ENCODE peak calls at places on chromosome 15, in seven cellular contexts. One of them, this sample, is unnamed.

GRCh38 chr15:84142888-84143337 is 92.7 kb upstream of the GOLGA6L4 start:
- DNase-seq in HT-29: peak; percentile 99
- DNase-seq in activated CD4-positive, alpha-beta T cell treated with anti-CD3 and anti-CD28 coated beads, Interleukin-2, amount 50 U/mL, for 1 hour: peak; percentile 68
- DNase-seq in sigmoid colon: peak; percentile 87
- DNase-seq in DND-41: peak; percentile 60
- DNase-seq in GM12865: peak; percentile 90
- DNase-seq in H4: peak; percentile 81
- DNase-seq in this sample: peak; percentile 57

GRCh38 chr15:86863226-86863915 is 783.7 kb downstream of the AGBL1 start:
- DNase-seq in HT-29: no peak
- DNase-seq in DND-41: no peak
- DNase-seq in GM12865: no peak
- DNase-seq in activated CD4-positive, alpha-beta T cell treated with anti-CD3 and anti-CD28 coated beads, Interleukin-2, amount 50 U/mL, for 1 hour: no peak
- DNase-seq in H4: peak; percentile 34
- DNase-seq in sigmoid colon: no peak
- DNase-seq in this sample: no peak

GRCh38 chr15:92714457-92715401 is 59.2 kb upstream of the FAM174B start:
- DNase-seq in DND-41: peak; percentile 67
- DNase-seq in HT-29: peak; percentile 82
- DNase-seq in GM12865: peak; percentile 67
- DNase-seq in sigmoid colon: peak; percentile 88
- DNase-seq in activated CD4-positive, alpha-beta T cell treated with anti-CD3 and anti-CD28 coated beads, Interleukin-2, amount 50 U/mL, for 1 hour: peak; percentile 72
- DNase-seq in H4: peak; percentile 43
- DNase-seq in this sample: peak; percentile 33

GRCh38 chr15:88243156-88243555 is 13.4 kb downstream of the NTRK3 start:
- DNase-seq in activated CD4-positive, alpha-beta T cell treated with anti-CD3 and anti-CD28 coated beads, Interleukin-2, amount 50 U/mL, for 1 hour: no peak
- DNase-seq in GM12865: no peak
- DNase-seq in HT-29: no peak
- DNase-seq in H4: no peak
- DNase-seq in DND-41: no peak
- DNase-seq in sigmoid colon: no peak
- DNase-seq in this sample: no peak

GRCh38 chr15:64105113-64105704 is 9.4 kb downstream of the SNX1 start:
- DNase-seq in DND-41: no peak
- DNase-seq in activated CD4-positive, alpha-beta T cell treated with anti-CD3 and anti-CD28 coated beads, Interleukin-2, amount 50 U/mL, for 1 hour: no peak
- DNase-seq in sigmoid colon: peak; percentile 70
- DNase-seq in H4: no peak
- DNase-seq in GM12865: no peak
- DNase-seq in HT-29: no peak
- DNase-seq in this sample: no peak

GRCh38 chr15:72077950-72078349 is 40.0 kb downstream of the MYO9A start:
- DNase-seq in GM12865: no peak
- DNase-seq in sigmoid colon: no peak
- DNase-seq in H4: no peak
- DNase-seq in DND-41: no peak
- DNase-seq in activated CD4-positive, alpha-beta T cell treated with anti-CD3 and anti-CD28 coated beads, Interleukin-2, amount 50 U/mL, for 1 hour: no peak
- DNase-seq in HT-29: no peak
- DNase-seq in this sample: no peak

GRCh38 chr15:86595741-86596140 is 516.1 kb downstream of the AGBL1 start:
- DNase-seq in DND-41: no peak
- DNase-seq in activated CD4-positive, alpha-beta T cell treated with anti-CD3 and anti-CD28 coated beads, Interleukin-2, amount 50 U/mL, for 1 hour: no peak
- DNase-seq in HT-29: no peak
- DNase-seq in sigmoid colon: no peak
- DNase-seq in H4: no peak
- DNase-seq in GM12865: no peak
- DNase-seq in this sample: no peak

GRCh38 chr15:90203473-90203872 is 2.3 kb downstream of the SEMA4B start:
- DNase-seq in H4: no peak
- DNase-seq in sigmoid colon: no peak
- DNase-seq in DND-41: no peak
- DNase-seq in activated CD4-positive, alpha-beta T cell treated with anti-CD3 and anti-CD28 coated beads, Interleukin-2, amount 50 U/mL, for 1 hour: no peak
- DNase-seq in GM12865: no peak
- DNase-seq in HT-29: no peak
- DNase-seq in this sample: no peak

GRCh38 chr15:69160976-69161877 is 792 bp downstream of the GLCE start:
- DNase-seq in GM12865: peak; percentile 17
- DNase-seq in activated CD4-positive, alpha-beta T cell treated with anti-CD3 and anti-CD28 coated beads, Interleukin-2, amount 50 U/mL, for 1 hour: peak; percentile 6
- DNase-seq in DND-41: peak; percentile 30
- DNase-seq in sigmoid colon: peak; percentile 69
- DNase-seq in H4: no peak
- DNase-seq in HT-29: peak; percentile 58
- DNase-seq in this sample: peak; percentile 60

GRCh38 chr15:80887148-80887547 is 102.5 kb downstream of the MESD start:
- DNase-seq in GM12865: no peak
- DNase-seq in sigmoid colon: no peak
- DNase-seq in HT-29: no peak
- DNase-seq in H4: no peak
- DNase-seq in activated CD4-positive, alpha-beta T cell treated with anti-CD3 and anti-CD28 coated beads, Interleukin-2, amount 50 U/mL, for 1 hour: no peak
- DNase-seq in DND-41: no peak
- DNase-seq in this sample: no peak

GRCh38 chr15:70521576-70522322 is 241.6 kb downstream of the UACA start:
- DNase-seq in DND-41: no peak
- DNase-seq in GM12865: no peak
- DNase-seq in H4: no peak
- DNase-seq in HT-29: no peak
- DNase-seq in sigmoid colon: peak; percentile 41
- DNase-seq in activated CD4-positive, alpha-beta T cell treated with anti-CD3 and anti-CD28 coated beads, Interleukin-2, amount 50 U/mL, for 1 hour: no peak
- DNase-seq in this sample: no peak

GRCh38 chr15:70014860-70015490 is 82.7 kb downstream of the TLE3 start:
- DNase-seq in DND-41: no peak
- DNase-seq in sigmoid colon: no peak
- DNase-seq in activated CD4-positive, alpha-beta T cell treated with anti-CD3 and anti-CD28 coated beads, Interleukin-2, amount 50 U/mL, for 1 hour: no peak
- DNase-seq in H4: no peak
- DNase-seq in GM12865: peak; percentile 98
- DNase-seq in HT-29: no peak
- DNase-seq in this sample: peak; percentile 57

GRCh38 chr15:75694241-75695182 is 18.1 kb downstream of the CSPG4 start:
- DNase-seq in sigmoid colon: peak; percentile 96
- DNase-seq in GM12865: no peak
- DNase-seq in DND-41: peak; percentile 12
- DNase-seq in H4: peak; percentile 86
- DNase-seq in activated CD4-positive, alpha-beta T cell treated with anti-CD3 and anti-CD28 coated beads, Interleukin-2, amount 50 U/mL, for 1 hour: no peak
- DNase-seq in HT-29: peak; percentile 47
- DNase-seq in this sample: peak; percentile 76

GRCh38 chr15:95937128-95937528 is 393.4 kb upstream of the NR2F2 start:
- DNase-seq in DND-41: no peak
- DNase-seq in activated CD4-positive, alpha-beta T cell treated with anti-CD3 and anti-CD28 coated beads, Interleukin-2, amount 50 U/mL, for 1 hour: no peak
- DNase-seq in HT-29: no peak
- DNase-seq in GM12865: no peak
- DNase-seq in H4: no peak
- DNase-seq in sigmoid colon: no peak
- DNase-seq in this sample: no peak

GRCh38 chr15:76996526-76997401 is 1.8 kb downstream of the PSTPIP1 start:
- DNase-seq in sigmoid colon: peak; percentile 65
- DNase-seq in DND-41: no peak
- DNase-seq in H4: no peak
- DNase-seq in HT-29: no peak
- DNase-seq in GM12865: no peak
- DNase-seq in activated CD4-positive, alpha-beta T cell treated with anti-CD3 and anti-CD28 coated beads, Interleukin-2, amount 50 U/mL, for 1 hour: peak; percentile 55
- DNase-seq in this sample: no peak

GRCh38 chr15:82183121-82184031 is 79.2 kb downstream of the EFL1 start:
- DNase-seq in GM12865: no peak
- DNase-seq in HT-29: no peak
- DNase-seq in sigmoid colon: no peak
- DNase-seq in activated CD4-positive, alpha-beta T cell treated with anti-CD3 and anti-CD28 coated beads, Interleukin-2, amount 50 U/mL, for 1 hour: no peak
- DNase-seq in DND-41: no peak
- DNase-seq in H4: no peak
- DNase-seq in this sample: no peak

GRCh38 chr15:38879909-38880471 is 315.4 kb upstream of the RASGRP1 start:
- DNase-seq in H4: no peak
- DNase-seq in sigmoid colon: peak; percentile 89
- DNase-seq in HT-29: no peak
- DNase-seq in GM12865: no peak
- DNase-seq in DND-41: no peak
- DNase-seq in activated CD4-positive, alpha-beta T cell treated with anti-CD3 and anti-CD28 coated beads, Interleukin-2, amount 50 U/mL, for 1 hour: no peak
- DNase-seq in this sample: no peak

GRCh38 chr15:71149645-71150557 is 34.6 kb downstream of the THSD4 start:
- DNase-seq in DND-41: no peak
- DNase-seq in activated CD4-positive, alpha-beta T cell treated with anti-CD3 and anti-CD28 coated beads, Interleukin-2, amount 50 U/mL, for 1 hour: no peak
- DNase-seq in GM12865: no peak
- DNase-seq in HT-29: no peak
- DNase-seq in sigmoid colon: no peak
- DNase-seq in H4: no peak
- DNase-seq in this sample: no peak

GRCh38 chr15:58420579-58421043 is 11.2 kb upstream of the LIPC start:
- DNase-seq in H4: no peak
- DNase-seq in DND-41: no peak
- DNase-seq in GM12865: peak; percentile 65
- DNase-seq in HT-29: no peak
- DNase-seq in sigmoid colon: no peak
- DNase-seq in activated CD4-positive, alpha-beta T cell treated with anti-CD3 and anti-CD28 coated beads, Interleukin-2, amount 50 U/mL, for 1 hour: no peak
- DNase-seq in this sample: no peak

GRCh38 chr15:78174398-78174797 is 25.2 kb downstream of the IDH3A start:
- DNase-seq in sigmoid colon: no peak
- DNase-seq in DND-41: peak; percentile 95
- DNase-seq in activated CD4-positive, alpha-beta T cell treated with anti-CD3 and anti-CD28 coated beads, Interleukin-2, amount 50 U/mL, for 1 hour: no peak
- DNase-seq in H4: no peak
- DNase-seq in GM12865: peak; percentile 50
- DNase-seq in HT-29: no peak
- DNase-seq in this sample: no peak

GRCh38 chr15:29566914-29567313 is 255.4 kb downstream of the TJP1 start:
- DNase-seq in GM12865: no peak
- DNase-seq in H4: no peak
- DNase-seq in sigmoid colon: no peak
- DNase-seq in HT-29: no peak
- DNase-seq in activated CD4-positive, alpha-beta T cell treated with anti-CD3 and anti-CD28 coated beads, Interleukin-2, amount 50 U/mL, for 1 hour: no peak
- DNase-seq in DND-41: no peak
- DNase-seq in this sample: no peak

GRCh38 chr15:76533060-76533955 is 196.7 kb downstream of the ISL2 start:
- DNase-seq in DND-41: no peak
- DNase-seq in GM12865: no peak
- DNase-seq in H4: no peak
- DNase-seq in HT-29: peak; percentile 66
- DNase-seq in sigmoid colon: no peak
- DNase-seq in activated CD4-positive, alpha-beta T cell treated with anti-CD3 and anti-CD28 coated beads, Interleukin-2, amount 50 U/mL, for 1 hour: no peak
- DNase-seq in this sample: no peak

GRCh38 chr15:55434989-55435825 is 26.9 kb downstream of the PIERCE2 start:
- DNase-seq in GM12865: peak; percentile 64
- DNase-seq in activated CD4-positive, alpha-beta T cell treated with anti-CD3 and anti-CD28 coated beads, Interleukin-2, amount 50 U/mL, for 1 hour: no peak
- DNase-seq in sigmoid colon: no peak
- DNase-seq in H4: peak; percentile 29
- DNase-seq in HT-29: peak; percentile 79
- DNase-seq in DND-41: no peak
- DNase-seq in this sample: no peak

GRCh38 chr15:86121568-86121967 is 41.9 kb downstream of the AGBL1 start:
- DNase-seq in H4: no peak
- DNase-seq in activated CD4-positive, alpha-beta T cell treated with anti-CD3 and anti-CD28 coated beads, Interleukin-2, amount 50 U/mL, for 1 hour: no peak
- DNase-seq in DND-41: no peak
- DNase-seq in GM12865: no peak
- DNase-seq in HT-29: no peak
- DNase-seq in sigmoid colon: no peak
- DNase-seq in this sample: no peak

GRCh38 chr15:58307313-58307961 is 124.4 kb upstream of the LIPC start:
- DNase-seq in sigmoid colon: no peak
- DNase-seq in GM12865: no peak
- DNase-seq in DND-41: no peak
- DNase-seq in H4: no peak
- DNase-seq in HT-29: no peak
- DNase-seq in activated CD4-positive, alpha-beta T cell treated with anti-CD3 and anti-CD28 coated beads, Interleukin-2, amount 50 U/mL, for 1 hour: no peak
- DNase-seq in this sample: no peak

GRCh38 chr15:50909044-50909342 is 510 bp downstream of the AP4E1 start:
- DNase-seq in sigmoid colon: no peak
- DNase-seq in DND-41: no peak
- DNase-seq in GM12865: no peak
- DNase-seq in activated CD4-positive, alpha-beta T cell treated with anti-CD3 and anti-CD28 coated beads, Interleukin-2, amount 50 U/mL, for 1 hour: no peak
- DNase-seq in HT-29: no peak
- DNase-seq in H4: peak; percentile 4
- DNase-seq in this sample: no peak

GRCh38 chr15:89496155-89497098 is at the start of gene RHCG:
- DNase-seq in H4: no peak
- DNase-seq in activated CD4-positive, alpha-beta T cell treated with anti-CD3 and anti-CD28 coated beads, Interleukin-2, amount 50 U/mL, for 1 hour: no peak
- DNase-seq in DND-41: no peak
- DNase-seq in GM12865: peak; percentile 61
- DNase-seq in sigmoid colon: no peak
- DNase-seq in HT-29: peak; percentile 40
- DNase-seq in this sample: peak; percentile 56

GRCh38 chr15:88810449-88810848 is 7.2 kb downstream of the ACAN start:
- DNase-seq in HT-29: no peak
- DNase-seq in DND-41: no peak
- DNase-seq in H4: no peak
- DNase-seq in sigmoid colon: no peak
- DNase-seq in activated CD4-positive, alpha-beta T cell treated with anti-CD3 and anti-CD28 coated beads, Interleukin-2, amount 50 U/mL, for 1 hour: no peak
- DNase-seq in GM12865: no peak
- DNase-seq in this sample: no peak

GRCh38 chr15:97984157-97984556 is 23.7 kb downstream of the ARRDC4 start:
- DNase-seq in DND-41: no peak
- DNase-seq in GM12865: no peak
- DNase-seq in activated CD4-positive, alpha-beta T cell treated with anti-CD3 and anti-CD28 coated beads, Interleukin-2, amount 50 U/mL, for 1 hour: no peak
- DNase-seq in HT-29: no peak
- DNase-seq in sigmoid colon: no peak
- DNase-seq in H4: no peak
- DNase-seq in this sample: no peak

GRCh38 chr15:20340931-20341661 is 200.5 kb downstream of the GOLGA6L6 start:
- DNase-seq in activated CD4-positive, alpha-beta T cell treated with anti-CD3 and anti-CD28 coated beads, Interleukin-2, amount 50 U/mL, for 1 hour: peak; percentile 48
- DNase-seq in HT-29: peak; percentile 15
- DNase-seq in H4: no peak
- DNase-seq in DND-41: peak; percentile 15
- DNase-seq in sigmoid colon: peak; percentile 92
- DNase-seq in GM12865: peak; percentile 46
- DNase-seq in this sample: peak; percentile 71

GRCh38 chr15:25185791-25186190 is 231.0 kb downstream of the SNRPN start:
- DNase-seq in HT-29: no peak
- DNase-seq in activated CD4-positive, alpha-beta T cell treated with anti-CD3 and anti-CD28 coated beads, Interleukin-2, amount 50 U/mL, for 1 hour: no peak
- DNase-seq in H4: no peak
- DNase-seq in DND-41: no peak
- DNase-seq in sigmoid colon: peak; percentile 53
- DNase-seq in GM12865: no peak
- DNase-seq in this sample: no peak

GRCh38 chr15:27669641-27670040 is 429.5 kb downstream of the OCA2 start:
- DNase-seq in GM12865: no peak
- DNase-seq in H4: no peak
- DNase-seq in DND-41: no peak
- DNase-seq in HT-29: peak; percentile 12
- DNase-seq in activated CD4-positive, alpha-beta T cell treated with anti-CD3 and anti-CD28 coated beads, Interleukin-2, amount 50 U/mL, for 1 hour: no peak
- DNase-seq in sigmoid colon: no peak
- DNase-seq in this sample: no peak

GRCh38 chr15:66702035-66702769 is at the start of gene SMAD6:
- DNase-seq in HT-29: peak; percentile 99
- DNase-seq in activated CD4-positive, alpha-beta T cell treated with anti-CD3 and anti-CD28 coated beads, Interleukin-2, amount 50 U/mL, for 1 hour: peak; percentile 73
- DNase-seq in DND-41: peak; percentile 93
- DNase-seq in GM12865: peak; percentile 91
- DNase-seq in sigmoid colon: peak; percentile 97
- DNase-seq in H4: peak; percentile 97
- DNase-seq in this sample: peak; percentile 95

GRCh38 chr15:31271706-31272557 is 54.7 kb upstream of the KLF13 start:
- DNase-seq in HT-29: no peak
- DNase-seq in activated CD4-positive, alpha-beta T cell treated with anti-CD3 and anti-CD28 coated beads, Interleukin-2, amount 50 U/mL, for 1 hour: no peak
- DNase-seq in GM12865: no peak
- DNase-seq in H4: no peak
- DNase-seq in sigmoid colon: peak; percentile 65
- DNase-seq in DND-41: no peak
- DNase-seq in this sample: peak; percentile 28

GRCh38 chr15:38564557-38565286 is at the start of gene RASGRP1:
- DNase-seq in DND-41: peak; percentile 84
- DNase-seq in H4: peak; percentile 19
- DNase-seq in activated CD4-positive, alpha-beta T cell treated with anti-CD3 and anti-CD28 coated beads, Interleukin-2, amount 50 U/mL, for 1 hour: peak; percentile 87
- DNase-seq in HT-29: peak; percentile 36
- DNase-seq in GM12865: peak; percentile 92
- DNase-seq in sigmoid colon: peak; percentile 68
- DNase-seq in this sample: peak; percentile 83

GRCh38 chr15:49645937-49646336 is 25.1 kb downstream of the DTWD1 start:
- DNase-seq in H4: no peak
- DNase-seq in GM12865: no peak
- DNase-seq in sigmoid colon: no peak
- DNase-seq in activated CD4-positive, alpha-beta T cell treated with anti-CD3 and anti-CD28 coated beads, Interleukin-2, amount 50 U/mL, for 1 hour: no peak
- DNase-seq in HT-29: no peak
- DNase-seq in DND-41: no peak
- DNase-seq in this sample: no peak

GRCh38 chr15:77895742-77896141 is 181.8 kb downstream of the TBC1D2B start:
- DNase-seq in sigmoid colon: no peak
- DNase-seq in HT-29: no peak
- DNase-seq in DND-41: no peak
- DNase-seq in H4: no peak
- DNase-seq in GM12865: no peak
- DNase-seq in activated CD4-positive, alpha-beta T cell treated with anti-CD3 and anti-CD28 coated beads, Interleukin-2, amount 50 U/mL, for 1 hour: no peak
- DNase-seq in this sample: no peak

GRCh38 chr15:83848315-83849050 is 194.6 kb downstream of the ADAMTSL3 start:
- DNase-seq in sigmoid colon: no peak
- DNase-seq in HT-29: peak; percentile 76
- DNase-seq in activated CD4-positive, alpha-beta T cell treated with anti-CD3 and anti-CD28 coated beads, Interleukin-2, amount 50 U/mL, for 1 hour: no peak
- DNase-seq in GM12865: no peak
- DNase-seq in DND-41: no peak
- DNase-seq in H4: peak; percentile 63
- DNase-seq in this sample: no peak